ENCODE peak calls at places on chromosomes 2 and 18, in seven cellular contexts. One of them, this sample, is unnamed.
A peak's percentile ranks its signal among the peaks of the same experiment; 100 is the strongest.

GRCh38 chr2:37788602-37789209 is 117.3 kb upstream of the CDC42EP3 start:
- DNase-seq in IMR-90: no peak
- DNase-seq in mesendoderm: no peak
- DNase-seq in neuronal stem cell: no peak
- DNase-seq in mesenchymal stem cell: no peak
- DNase-seq in H1: no peak
- DNase-seq in H9: no peak
- DNase-seq in this sample: no peak

GRCh38 chr2:111202266-111203040 is 81.7 kb downstream of the BCL2L11 start:
- DNase-seq in mesenchymal stem cell: peak; percentile 56
- DNase-seq in mesendoderm: no peak
- DNase-seq in neuronal stem cell: no peak
- DNase-seq in H9: no peak
- DNase-seq in H1: no peak
- DNase-seq in IMR-90: peak; percentile 89
- DNase-seq in this sample: no peak

GRCh38 chr2:68590702-68591101 is 52.7 kb upstream of the PROKR1 start:
- DNase-seq in H9: no peak
- DNase-seq in mesenchymal stem cell: no peak
- DNase-seq in IMR-90: peak; percentile 10
- DNase-seq in H1: no peak
- DNase-seq in mesendoderm: no peak
- DNase-seq in neuronal stem cell: no peak
- DNase-seq in this sample: no peak

GRCh38 chr2:186639939-186640338 is 50.1 kb downstream of the ITGAV start:
- DNase-seq in neuronal stem cell: no peak
- DNase-seq in H9: no peak
- DNase-seq in mesenchymal stem cell: no peak
- DNase-seq in mesendoderm: no peak
- DNase-seq in H1: no peak
- DNase-seq in IMR-90: no peak
- DNase-seq in this sample: no peak

GRCh38 chr2:152236191-152236925 is 60.8 kb upstream of the STAM2 start:
- DNase-seq in mesendoderm: no peak
- DNase-seq in H1: no peak
- DNase-seq in mesenchymal stem cell: no peak
- DNase-seq in neuronal stem cell: no peak
- DNase-seq in IMR-90: no peak
- DNase-seq in H9: no peak
- DNase-seq in this sample: peak; percentile 63

GRCh38 chr2:164847966-164848365 is 6.3 kb upstream of the COBLL1 start:
- DNase-seq in neuronal stem cell: no peak
- DNase-seq in mesenchymal stem cell: peak; percentile 16
- DNase-seq in H1: no peak
- DNase-seq in IMR-90: no peak
- DNase-seq in mesendoderm: no peak
- DNase-seq in H9: no peak
- DNase-seq in this sample: no peak

GRCh38 chr2:8132371-8132831 is 549.5 kb upstream of the ID2 start:
- DNase-seq in neuronal stem cell: no peak
- DNase-seq in H1: no peak
- DNase-seq in mesendoderm: no peak
- DNase-seq in mesenchymal stem cell: peak; percentile 28
- DNase-seq in H9: no peak
- DNase-seq in IMR-90: no peak
- DNase-seq in this sample: no peak

GRCh38 chr2:24824966-24825882 is 32.0 kb downstream of the CENPO start:
- DNase-seq in mesendoderm: peak; percentile 40
- DNase-seq in neuronal stem cell: no peak
- DNase-seq in mesenchymal stem cell: no peak
- DNase-seq in H1: no peak
- DNase-seq in IMR-90: no peak
- DNase-seq in H9: peak; percentile 33
- DNase-seq in this sample: peak; percentile 25

GRCh38 chr2:95361216-95361980 is 41.1 kb upstream of the FAHD2A start:
- DNase-seq in H9: peak; percentile 8
- DNase-seq in mesendoderm: no peak
- DNase-seq in mesenchymal stem cell: no peak
- DNase-seq in H1: no peak
- DNase-seq in neuronal stem cell: no peak
- DNase-seq in IMR-90: no peak
- DNase-seq in this sample: no peak

GRCh38 chr2:10223471-10223870 is 79.2 kb upstream of the HPCAL1 start:
- DNase-seq in neuronal stem cell: no peak
- DNase-seq in mesenchymal stem cell: no peak
- DNase-seq in IMR-90: no peak
- DNase-seq in H1: no peak
- DNase-seq in mesendoderm: no peak
- DNase-seq in H9: no peak
- DNase-seq in this sample: no peak
- H3K27me3 ChIP-seq in neuronal stem cell: peaks cover 38% of the 10 kb centered on the region
- H3K27me3 ChIP-seq in mesenchymal stem cell: peaks cover 59% of the 10 kb centered on the region
- H3K27me3 ChIP-seq in IMR-90: peaks cover 8% of the 10 kb centered on the region
- H3K27me3 ChIP-seq in H1: no peaks in the 10 kb centered on the region
- H3K27me3 ChIP-seq in mesendoderm: no peaks in the 10 kb centered on the region
- H3K27me3 ChIP-seq in H9: no peaks in the 10 kb centered on the region
- H3K27me3 ChIP-seq in this sample: no peaks in the 10 kb centered on the region

GRCh38 chr18:2642771-2643170 is 12.8 kb upstream of the SMCHD1 start:
- DNase-seq in H9: no peak
- DNase-seq in IMR-90: no peak
- DNase-seq in mesendoderm: no peak
- DNase-seq in H1: no peak
- DNase-seq in neuronal stem cell: no peak
- DNase-seq in mesenchymal stem cell: no peak
- DNase-seq in this sample: no peak
- H2AK5ac ChIP-seq in H9: no peak overlapping the region
- H2AK5ac ChIP-seq in IMR-90: no peak overlapping the region
- H2AK5ac ChIP-seq in mesendoderm: no peak overlapping the region
- H2AK5ac ChIP-seq in H1: no peak overlapping the region
- H2AK5ac ChIP-seq in neuronal stem cell: no peak overlapping the region
- H2AK5ac ChIP-seq in mesenchymal stem cell: no peak overlapping the region
- H2AK5ac ChIP-seq in this sample: no peak overlapping the region

GRCh38 chr2:239626971-239627598 is 226.3 kb upstream of the HDAC4 start:
- DNase-seq in IMR-90: no peak
- DNase-seq in neuronal stem cell: no peak
- DNase-seq in H9: no peak
- DNase-seq in mesendoderm: no peak
- DNase-seq in mesenchymal stem cell: no peak
- DNase-seq in H1: no peak
- DNase-seq in this sample: no peak
- H3K27me3 ChIP-seq in IMR-90: no peaks in the 10 kb centered on the region
- H3K27me3 ChIP-seq in neuronal stem cell: peaks cover 5% of the 10 kb centered on the region
- H3K27me3 ChIP-seq in H9: no peaks in the 10 kb centered on the region
- H3K27me3 ChIP-seq in mesendoderm: no peaks in the 10 kb centered on the region
- H3K27me3 ChIP-seq in mesenchymal stem cell: peaks cover 7% of the 10 kb centered on the region
- H3K27me3 ChIP-seq in H1: no peaks in the 10 kb centered on the region
- H3K27me3 ChIP-seq in this sample: no peaks in the 10 kb centered on the region

GRCh38 chr2:185567940-185568339 is 170.7 kb upstream of the FSIP2 start:
- DNase-seq in H9: peak; percentile 70
- DNase-seq in IMR-90: no peak
- DNase-seq in mesenchymal stem cell: no peak
- DNase-seq in mesendoderm: peak; percentile 72
- DNase-seq in H1: no peak
- DNase-seq in neuronal stem cell: no peak
- DNase-seq in this sample: no peak
- H2AK5ac ChIP-seq in H9: no peak overlapping the region
- H2AK5ac ChIP-seq in IMR-90: no peak overlapping the region
- H2AK5ac ChIP-seq in mesenchymal stem cell: peak overlapping the region; percentile 45
- H2AK5ac ChIP-seq in mesendoderm: no peak overlapping the region
- H2AK5ac ChIP-seq in H1: no peak overlapping the region
- H2AK5ac ChIP-seq in neuronal stem cell: no peak overlapping the region
- H2AK5ac ChIP-seq in this sample: no peak overlapping the region

GRCh38 chr2:36490749-36491148 is 107.2 kb downstream of the FEZ2 start:
- DNase-seq in mesendoderm: no peak
- DNase-seq in neuronal stem cell: no peak
- DNase-seq in H9: no peak
- DNase-seq in H1: no peak
- DNase-seq in IMR-90: no peak
- DNase-seq in mesenchymal stem cell: no peak
- DNase-seq in this sample: no peak
- H3K27me3 ChIP-seq in mesendoderm: no peaks in the 10 kb centered on the region
- H3K27me3 ChIP-seq in neuronal stem cell: no peaks in the 10 kb centered on the region
- H3K27me3 ChIP-seq in H9: no peaks in the 10 kb centered on the region
- H3K27me3 ChIP-seq in H1: no peaks in the 10 kb centered on the region
- H3K27me3 ChIP-seq in IMR-90: no peaks in the 10 kb centered on the region
- H3K27me3 ChIP-seq in mesenchymal stem cell: no peaks in the 10 kb centered on the region
- H3K27me3 ChIP-seq in this sample: no peaks in the 10 kb centered on the region

GRCh38 chr2:171923206-171923605 is 945 bp downstream of the HAT1 start:
- DNase-seq in H1: no peak
- DNase-seq in mesenchymal stem cell: peak; percentile 64
- DNase-seq in neuronal stem cell: no peak
- DNase-seq in H9: no peak
- DNase-seq in IMR-90: peak; percentile 38
- DNase-seq in mesendoderm: no peak
- DNase-seq in this sample: peak; percentile 62

GRCh38 chr2:171922230-171923022 is at the start of gene HAT1:
- DNase-seq in H9: peak; percentile 97
- DNase-seq in H1: peak; percentile 92
- DNase-seq in neuronal stem cell: peak; percentile 98
- DNase-seq in IMR-90: peak; percentile 98
- DNase-seq in mesenchymal stem cell: peak; percentile 98
- DNase-seq in mesendoderm: peak; percentile 99
- DNase-seq in this sample: peak; percentile 99

GRCh38 chr2:171921970-171922229 is 361 bp upstream of the HAT1 start:
- DNase-seq in mesendoderm: no peak
- DNase-seq in H9: no peak
- DNase-seq in neuronal stem cell: no peak
- DNase-seq in mesenchymal stem cell: no peak
- DNase-seq in H1: no peak
- DNase-seq in IMR-90: no peak
- DNase-seq in this sample: no peak

GRCh38 chr2:171924170-171924942 is 2.1 kb downstream of the HAT1 start:
- DNase-seq in neuronal stem cell: no peak
- DNase-seq in mesenchymal stem cell: peak; percentile 37
- DNase-seq in H1: no peak
- DNase-seq in IMR-90: no peak
- DNase-seq in H9: no peak
- DNase-seq in mesendoderm: peak; percentile 37
- DNase-seq in this sample: peak; percentile 37

DNA sequence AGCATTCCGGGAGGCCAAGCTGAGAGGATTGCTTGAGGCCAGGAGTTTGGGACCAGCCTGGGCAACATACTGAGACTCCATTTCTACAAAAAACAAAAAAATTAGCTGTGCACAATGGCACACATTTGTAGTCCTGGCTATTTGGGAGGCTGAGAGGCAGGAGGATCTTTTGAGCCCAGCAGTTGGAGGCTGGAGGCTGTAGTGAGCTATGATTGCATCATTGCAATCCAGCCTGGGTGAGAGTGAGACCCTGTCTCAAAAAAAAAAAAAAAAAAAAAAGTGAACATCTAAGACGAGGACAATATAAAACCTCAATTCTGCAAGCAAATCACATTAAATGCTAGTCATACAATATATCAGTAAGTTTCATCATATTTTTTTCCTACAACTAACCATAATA is 2.8 kb upstream of the HAT1 start:
- DNase-seq in neuronal stem cell: no peak
- DNase-seq in H1: no peak
- DNase-seq in mesendoderm: no peak
- DNase-seq in H9: no peak
- DNase-seq in mesenchymal stem cell: no peak
- DNase-seq in IMR-90: no peak
- DNase-seq in this sample: no peak
- H2AK5ac ChIP-seq in neuronal stem cell: no peak overlapping the region
- H2AK5ac ChIP-seq in H1: no peak overlapping the region
- H2AK5ac ChIP-seq in mesendoderm: no peak overlapping the region
- H2AK5ac ChIP-seq in H9: no peak overlapping the region
- H2AK5ac ChIP-seq in mesenchymal stem cell: no peak overlapping the region
- H2AK5ac ChIP-seq in IMR-90: no peak overlapping the region
- H2AK5ac ChIP-seq in this sample: no peak overlapping the region

DNA sequence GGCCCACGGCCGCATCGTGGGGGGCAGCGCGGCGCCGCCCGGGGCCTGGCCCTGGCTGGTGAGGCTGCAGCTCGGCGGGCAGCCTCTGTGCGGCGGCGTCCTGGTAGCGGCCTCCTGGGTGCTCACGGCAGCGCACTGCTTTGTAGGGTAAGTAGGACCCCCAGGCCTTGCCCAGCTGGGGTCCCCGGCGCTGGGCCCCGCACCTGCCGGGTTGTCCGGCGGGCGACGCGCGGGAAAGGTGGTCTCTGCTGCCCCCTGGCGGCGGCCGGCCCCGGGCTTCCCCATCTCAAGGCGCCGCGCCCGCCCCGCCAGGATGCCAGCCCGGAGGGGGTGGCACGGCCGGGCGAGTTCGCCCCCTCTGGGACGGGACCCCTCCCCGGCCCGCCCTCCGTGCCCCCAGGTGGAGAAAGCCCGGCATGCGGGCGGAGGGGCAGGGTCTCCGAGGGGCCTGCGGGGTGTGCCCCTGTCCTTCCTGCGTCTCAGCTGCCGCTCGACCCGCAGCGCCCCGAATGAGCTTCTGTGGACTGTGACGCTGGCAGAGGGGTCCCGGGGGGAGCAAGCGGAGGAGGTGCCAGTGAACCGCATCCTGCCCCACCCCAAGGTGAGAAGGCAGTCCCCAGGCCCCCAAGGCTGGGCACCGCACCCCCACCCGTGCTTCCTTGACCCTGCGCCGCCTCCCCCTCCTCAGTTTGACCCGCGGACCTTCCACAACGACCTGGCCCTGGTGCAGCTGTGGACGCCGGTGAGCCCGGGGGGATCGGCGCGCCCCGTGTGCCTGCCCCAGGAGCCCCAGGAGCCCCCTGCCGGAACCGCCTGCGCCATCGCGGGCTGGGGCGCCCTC is 2.0 kb downstream of the PRSS56 start:
- DNase-seq in neuronal stem cell: no peak
- DNase-seq in mesendoderm: no peak
- DNase-seq in H1: no peak
- DNase-seq in IMR-90: no peak
- DNase-seq in H9: peak; percentile 65
- DNase-seq in mesenchymal stem cell: peak; percentile 9
- DNase-seq in this sample: no peak
- H3K27me3 ChIP-seq in neuronal stem cell: peaks cover 74% of the 10 kb centered on the region
- H3K27me3 ChIP-seq in mesendoderm: peaks cover 17% of the 10 kb centered on the region
- H3K27me3 ChIP-seq in H1: peaks cover 19% of the 10 kb centered on the region
- H3K27me3 ChIP-seq in IMR-90: peaks cover 72% of the 10 kb centered on the region
- H3K27me3 ChIP-seq in H9: peaks cover 15% of the 10 kb centered on the region
- H3K27me3 ChIP-seq in mesenchymal stem cell: peaks cover 82% of the 10 kb centered on the region
- H3K27me3 ChIP-seq in this sample: peaks cover 29% of the 10 kb centered on the region

DNA sequence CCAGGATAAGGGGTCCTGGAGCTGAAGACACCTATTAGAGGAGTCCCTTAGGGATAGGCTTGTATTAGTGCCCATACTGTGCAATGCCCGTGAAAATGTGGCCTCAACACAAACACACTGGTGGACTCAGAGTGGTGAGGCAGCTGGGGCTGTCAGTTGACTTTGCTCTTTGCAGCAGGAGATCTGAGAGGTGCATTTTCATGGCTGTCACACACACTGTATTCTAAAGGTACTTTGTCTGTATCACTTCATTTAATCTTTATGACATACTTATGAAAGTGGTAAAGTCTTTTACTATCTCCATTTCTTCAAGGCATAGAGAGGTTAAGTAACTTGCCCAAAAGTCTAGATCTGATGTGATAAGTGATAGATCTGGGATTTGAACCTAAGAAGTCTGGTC is 55.1 kb upstream of the GCFC2 start:
- DNase-seq in H1: no peak
- DNase-seq in IMR-90: no peak
- DNase-seq in mesenchymal stem cell: no peak
- DNase-seq in neuronal stem cell: no peak
- DNase-seq in mesendoderm: no peak
- DNase-seq in H9: no peak
- DNase-seq in this sample: no peak
- H2AK5ac ChIP-seq in H1: no peak overlapping the region
- H2AK5ac ChIP-seq in IMR-90: no peak overlapping the region
- H2AK5ac ChIP-seq in mesenchymal stem cell: no peak overlapping the region
- H2AK5ac ChIP-seq in neuronal stem cell: no peak overlapping the region
- H2AK5ac ChIP-seq in mesendoderm: no peak overlapping the region
- H2AK5ac ChIP-seq in H9: no peak overlapping the region
- H2AK5ac ChIP-seq in this sample: no peak overlapping the region

This sample was measured in trophoblast cell.